ENCODE peak calls at places on chromosome 21, in four cellular contexts. V is adrenal gland, U is bronchial epithelial cell, J is AG04449. S is an unnamed sample.

GRCh38 chr21:42047821-42048613 is 23.1 kb upstream of the UMODL1 start:
- DNase-seq in V (peak), U (no peak), J (peak), S (peak)

GRCh38 chr21:15445327-15445726 is 284.5 kb upstream of the USP25 start:
- DNase-seq in V (no peak), U (no peak), J (no peak), S (no peak)

GRCh38 chr21:25375675-25376074 is 231.6 kb downstream of the MRPL39 start:
- DNase-seq in V (no peak), U (no peak), J (no peak), S (no peak)

GRCh38 chr21:35408401-35408800 is 359.3 kb upstream of the RUNX1 start:
- DNase-seq in V (no peak), U (no peak), J (peak), S (no peak)

GRCh38 chr21:33402011-33402979 is 918 bp upstream of the IFNGR2 start:
- DNase-seq in V (peak), U (peak), J (no peak), S (no peak)

GRCh38 chr21:41611966-41612606 is 104.1 kb upstream of the TMPRSS2 start:
- DNase-seq in V (no peak), U (peak), J (no peak), S (no peak)

GRCh38 chr21:42118901-42119300 is 47.8 kb downstream of the UMODL1 start:
- DNase-seq in V (no peak), U (no peak), J (no peak), S (no peak)

GRCh38 chr21:17513214-17514123 is 626 bp downstream of the CXADR start:
- DNase-seq in V (peak), U (peak), J (no peak), S (no peak)

GRCh38 chr21:34648739-34649297 is 20.0 kb upstream of the CLIC6 start:
- DNase-seq in V (no peak), U (no peak), J (no peak), S (no peak)

GRCh38 chr21:42171091-42172053 is 47.6 kb upstream of the ABCG1 start:
- DNase-seq in V (peak), U (peak), J (no peak), S (peak)

GRCh38 chr21:38264581-38264980 is 7.8 kb downstream of the KCNJ15 start:
- DNase-seq in V (no peak), U (no peak), J (no peak), S (no peak)

GRCh38 chr21:38986460-38987395 is 181.0 kb downstream of the ETS2 start:
- DNase-seq in V (no peak), U (no peak), J (no peak), S (no peak)

GRCh38 chr21:23811802-23812201 is 1795.5 kb downstream of the MRPL39 start:
- DNase-seq in V (no peak), U (no peak), J (no peak), S (no peak)

GRCh38 chr21:44371596-44371995 is 18.2 kb downstream of the TRPM2 start:
- DNase-seq in V (peak), U (no peak), J (no peak), S (no peak)

GRCh38 chr21:20570824-20571232 is 427.4 kb upstream of the NCAM2 start:
- DNase-seq in V (no peak), U (peak), J (no peak), S (no peak)

GRCh38 chr21:33531007-33531406 is 10.9 kb downstream of the GART start:
- DNase-seq in V (no peak), U (no peak), J (no peak), S (no peak)

GRCh38 chr21:34668803-34669148 is at the start of gene CLIC6:
- DNase-seq in V (no peak), U (no peak), J (no peak), S (peak)

GRCh38 chr21:15775291-15775690 is 45.5 kb downstream of the USP25 start:
- DNase-seq in V (no peak), U (no peak), J (no peak), S (no peak)

GRCh38 chr21:41926068-41926806 is 27.6 kb downstream of the C2CD2 start:
- DNase-seq in V (no peak), U (peak), J (no peak), S (no peak)

GRCh38 chr21:33441489-33442477 is 38.0 kb downstream of the TMEM50B start:
- DNase-seq in V (peak), U (peak), J (peak), S (no peak)

GRCh38 chr21:38244885-38245869 is 11.6 kb upstream of the KCNJ15 start:
- DNase-seq in V (no peak), U (peak), J (peak), S (no peak)

GRCh38 chr21:44253832-44254700 is 7.6 kb downstream of the DNMT3L start:
- DNase-seq in V (peak), U (no peak), J (no peak), S (no peak)

GRCh38 chr21:38438476-38438893 is 59.8 kb downstream of the ERG start:
- DNase-seq in V (peak), U (no peak), J (no peak), S (no peak)

GRCh38 chr21:34933609-34934345 is 115.3 kb downstream of the RUNX1 start:
- DNase-seq in V (no peak), U (no peak), J (no peak), S (no peak)

GRCh38 chr21:15682182-15682895 is 47.4 kb upstream of the USP25 start:
- DNase-seq in V (no peak), U (peak), J (peak), S (no peak)

GRCh38 chr21:38467911-38468310 is 30.4 kb downstream of the ERG start:
- DNase-seq in V (no peak), U (no peak), J (no peak), S (no peak)

GRCh38 chr21:8991968-8992621 is 1529.3 kb upstream of the TPTE start:
- DNase-seq in V (no peak), U (peak), J (no peak), S (no peak)

GRCh38 chr21:44049606-44050005 is 37.5 kb downstream of the TRAPPC10 start:
- DNase-seq in V (no peak), U (no peak), J (no peak), S (no peak)

GRCh38 chr21:35217504-35218060 is 168.5 kb upstream of the RUNX1 start:
- DNase-seq in V (no peak), U (peak), J (peak), S (peak)

GRCh38 chr21:25837545-25838263 is 102.9 kb downstream of the GABPA start:
- DNase-seq in V (no peak), U (no peak), J (peak), S (peak)

GRCh38 chr21:35226960-35227741 is 178.0 kb upstream of the RUNX1 start:
- DNase-seq in V (no peak), U (no peak), J (no peak), S (no peak)

GRCh38 chr21:42688226-42688840 is 34.9 kb downstream of the PDE9A start:
- DNase-seq in V (no peak), U (no peak), J (no peak), S (no peak)

GRCh38 chr21:26909972-26910371 is 56.9 kb downstream of the ADAMTS5 start:
- DNase-seq in V (no peak), U (no peak), J (no peak), S (no peak)
- TF ChIP-seq CTCF in V (no peak), U (peak), J (peak), S (peak)

DNA sequence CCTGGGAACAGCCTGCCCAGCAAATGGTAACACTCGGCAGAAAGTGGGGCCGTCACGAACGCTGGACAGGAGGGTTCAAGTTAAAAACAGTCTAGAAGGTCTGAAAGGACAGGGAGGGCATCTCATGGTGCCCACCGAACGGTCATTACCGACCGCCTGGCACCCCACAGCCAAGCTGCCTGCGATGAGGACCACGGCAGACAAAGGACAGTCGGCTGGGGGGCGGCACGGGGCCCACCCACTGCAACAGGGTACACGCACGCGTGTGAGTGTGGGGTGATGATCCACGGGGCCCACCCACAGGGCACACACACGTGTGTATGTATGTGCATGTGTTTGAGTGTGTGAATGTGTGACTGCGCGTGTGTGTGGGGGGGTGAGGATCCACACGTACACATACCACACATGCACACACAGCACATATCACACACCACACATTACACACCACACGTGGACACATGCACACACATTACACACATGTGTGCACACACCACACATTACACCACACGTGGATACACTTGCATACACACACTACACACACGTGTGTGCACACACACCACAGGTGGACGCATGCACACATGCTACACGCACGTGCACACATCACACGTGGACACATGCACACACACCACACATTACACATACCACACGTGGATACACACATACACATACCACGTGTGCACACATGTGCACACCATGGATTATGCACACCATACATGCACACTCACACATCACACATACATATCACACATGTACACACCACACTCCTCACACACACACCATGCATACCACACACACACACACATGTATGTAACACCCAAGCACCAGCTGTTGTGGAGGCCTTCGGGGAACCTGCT is 63.2 kb downstream of the SLC19A1 start:
- DNase-seq in V (no peak), U (no peak), J (no peak), S (no peak)
- H3K4me3 ChIP-seq in V (no peak), U (no peak), J (no peak), S (no peak)

GRCh38 chr21:36661511-36662309 is 37.2 kb upstream of the SIM2 start:
- DNase-seq in V (peak), U (peak), J (no peak), S (no peak)
- TF ChIP-seq CTCF in V (peak), U (peak), J (peak), S (peak)

GRCh38 chr21:36463204-36463603 is 16.7 kb downstream of the CLDN14 start:
- DNase-seq in V (no peak), U (no peak), J (no peak), S (no peak)

GRCh38 chr21:36461918-36462486 is 17.9 kb downstream of the CLDN14 start:
- DNase-seq in V (no peak), U (peak), J (no peak), S (no peak)

GRCh38 chr21:36465481-36465880 is 14.4 kb downstream of the CLDN14 start:
- DNase-seq in V (no peak), U (no peak), J (no peak), S (no peak)

GRCh38 chr21:36464590-36464989 is 15.3 kb downstream of the CLDN14 start:
- DNase-seq in V (no peak), U (no peak), J (no peak), S (no peak)

GRCh38 chr21:36463991-36464390 is 15.9 kb downstream of the CLDN14 start:
- DNase-seq in V (no peak), U (no peak), J (no peak), S (no peak)
- H3K4me3 ChIP-seq in V (no peak), U (no peak), J (no peak), S (no peak)

DNA sequence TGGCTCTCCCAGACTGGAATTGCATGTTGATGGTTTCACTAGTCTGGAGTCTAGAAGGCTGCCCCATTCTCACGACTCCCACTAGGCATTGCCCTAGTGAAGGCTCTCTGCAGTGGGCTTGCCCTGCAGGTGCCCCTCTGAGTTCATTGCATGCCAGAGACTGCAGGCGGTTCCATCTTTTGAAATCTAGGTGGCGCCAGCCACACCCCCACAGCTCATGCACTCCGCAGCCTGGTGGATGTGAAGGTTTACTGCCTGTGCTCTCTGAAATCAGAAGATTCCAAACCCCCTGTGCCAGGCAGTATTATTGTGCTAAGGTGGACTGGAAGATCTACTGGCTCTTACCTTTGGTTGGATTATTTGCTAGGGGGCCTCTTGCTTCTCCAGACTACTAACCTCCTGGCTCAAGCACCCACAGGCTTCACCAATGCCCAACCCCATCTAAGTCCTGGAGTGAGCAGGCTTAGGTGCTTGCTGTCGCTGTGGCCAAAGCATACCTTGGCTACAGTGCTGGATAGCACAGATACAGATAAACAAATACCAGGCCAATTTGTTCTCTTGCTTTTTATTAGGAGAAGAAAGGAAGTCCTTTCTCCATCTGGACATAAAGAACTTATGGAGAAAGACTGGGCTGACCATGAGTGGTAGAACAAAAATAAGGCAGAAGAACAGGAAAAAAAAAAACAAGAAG is 83.5 kb upstream of the SIM2 start:
- DNase-seq in V (no peak), U (no peak), J (no peak), S (no peak)
- TF ChIP-seq CTCF in V (no peak), U (no peak), J (no peak), S (peak)

DNA sequence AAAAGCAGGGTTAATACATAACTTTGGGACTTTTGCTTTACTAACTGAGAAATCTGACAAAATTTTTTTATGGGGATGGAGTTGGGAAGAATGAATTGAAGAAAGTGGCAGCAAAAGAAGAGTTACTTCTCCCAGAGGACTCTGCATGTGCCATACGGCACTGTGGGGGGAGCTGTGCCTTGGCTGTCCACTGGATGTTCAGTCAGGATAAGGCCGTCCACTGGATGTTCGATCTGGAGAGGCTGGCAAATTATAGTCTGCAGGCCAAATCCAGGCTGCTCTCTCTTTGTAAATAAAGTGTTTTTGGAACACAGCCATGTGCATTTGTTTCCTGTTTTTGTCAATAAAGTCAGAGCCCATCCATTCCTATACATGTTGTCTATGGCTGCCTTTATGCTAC is 4.5 kb upstream of the MAP3K7CL start:
- DNase-seq in V (no peak), U (no peak), J (no peak), S (no peak)
- H3K4me3 ChIP-seq in V (no peak), U (no peak), J (no peak), S (no peak)

GRCh38 chr21:31786164-31786920 is 54.4 kb upstream of the SCAF4 start:
- DNase-seq in V (no peak), U (no peak), J (no peak), S (no peak)
- TF ChIP-seq CTCF in V (no peak), U (no peak), J (no peak), S (no peak)

GRCh38 chr21:46299167-46299566 is 13.0 kb downstream of the YBEY start:
- DNase-seq in V (no peak), U (no peak), J (no peak), S (no peak)

GRCh38 chr21:46295996-46296752 is 10.0 kb downstream of the YBEY start:
- DNase-seq in V (peak), U (no peak), J (no peak), S (no peak)

GRCh38 chr21:46295177-46295711 is 9.1 kb downstream of the YBEY start:
- DNase-seq in V (no peak), U (no peak), J (no peak), S (no peak)

GRCh38 chr21:46297311-46298082 is 11.4 kb downstream of the YBEY start:
- DNase-seq in V (no peak), U (no peak), J (no peak), S (no peak)

GRCh38 chr21:46298083-46298412 is 11.9 kb downstream of the YBEY start:
- DNase-seq in V (no peak), U (peak), J (no peak), S (no peak)
- H3K4me3 ChIP-seq in V (peak), U (peak), J (no peak), S (peak)

DNA sequence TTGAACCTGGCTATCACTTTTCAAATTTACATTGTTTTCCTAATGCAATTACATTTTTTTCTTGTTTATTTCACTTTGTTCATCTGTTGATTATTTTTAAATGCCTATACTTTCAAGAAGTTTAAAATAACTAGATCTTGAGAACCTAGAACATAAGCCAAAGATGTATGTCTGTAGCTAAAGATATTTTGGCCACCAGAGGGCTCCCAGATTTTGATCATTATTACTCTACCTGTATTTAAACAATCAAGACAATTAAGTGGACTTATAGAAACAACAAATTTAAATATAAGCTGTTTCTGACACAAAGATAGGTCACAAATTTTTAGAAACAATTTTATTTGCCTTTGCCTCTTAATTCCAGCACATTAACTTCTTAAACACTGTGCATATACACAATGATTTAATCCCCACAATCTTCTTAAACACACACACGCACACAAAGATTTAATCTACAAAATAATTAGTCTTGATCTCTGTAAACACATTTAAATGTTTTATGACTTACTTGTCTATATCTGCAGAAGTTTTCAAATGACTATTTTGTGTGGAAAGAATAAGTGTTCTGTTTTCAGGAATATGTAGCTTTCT is 380.0 kb downstream of the DSCAM start:
- DNase-seq in V (no peak), U (peak), J (no peak), S (no peak)
- TF ChIP-seq CTCF in V (peak), U (peak), J (peak), S (peak)